ENCODE peak calls at places on chromosomes 13 and 19, in six cellular contexts. B is RPMI7951; Y is A549; L is activated naive CD8-positive, alpha-beta T cell treated with anti-CD3 and anti-CD28 coated beads for 36 hours; O is mesothelial cell of epicardium; C is amniotic epithelial cell. M is an unnamed sample.

GRCh38 chr13:40672310-40673060 is 6.0 kb upstream of the FOXO1 start:
- DNase-seq in B (peak; percentile 79), Y (peak; percentile 43), L (no peak), O (no peak), C (peak; percentile 82), M (no peak)

GRCh38 chr19:35216833-35217707 is 11.5 kb downstream of the FAM187B start:
- DNase-seq in B (no peak), Y (no peak), L (peak; percentile 40), O (no peak), C (no peak), M (no peak)

GRCh38 chr19:10568444-10568825 is 344 bp downstream of the CDKN2D start:
- DNase-seq in B (no peak), Y (no peak), L (peak; percentile 80), O (no peak), C (no peak), M (no peak)

GRCh38 chr19:58181902-58182576 is 822 bp upstream of the ZNF274 start:
- DNase-seq in B (peak; percentile 60), Y (peak; percentile 41), L (peak; percentile 71), O (no peak), C (peak; percentile 26), M (peak; percentile 52)

GRCh38 chr13:113046066-113046882 is 59.3 kb upstream of the F7 start:
- DNase-seq in B (no peak), Y (no peak), L (no peak), O (no peak), C (no peak), M (no peak)

GRCh38 chr13:95893861-95894260 is 159.3 kb downstream of the UGGT2 start:
- DNase-seq in B (no peak), Y (no peak), L (no peak), O (no peak), C (no peak), M (no peak)

GRCh38 chr13:22866221-22866620 is 314.6 kb upstream of the SGCG start:
- DNase-seq in B (no peak), Y (no peak), L (no peak), O (no peak), C (no peak), M (no peak)

GRCh38 chr19:7652061-7652641 is 15.2 kb downstream of the STXBP2 start:
- DNase-seq in B (peak; percentile 66), Y (peak; percentile 75), L (peak; percentile 79), O (peak; percentile 96), C (peak; percentile 76), M (peak; percentile 81)

GRCh38 chr13:65595881-65596280 is 1634.3 kb downstream of the PCDH9 start:
- DNase-seq in B (no peak), Y (no peak), L (no peak), O (no peak), C (peak; percentile 63), M (no peak)

GRCh38 chr13:43782686-43783085 is 4.1 kb downstream of the ENOX1 start:
- DNase-seq in B (no peak), Y (no peak), L (no peak), O (no peak), C (no peak), M (no peak)

GRCh38 chr19:8194528-8195275 is 14.5 kb upstream of the CERS4 start:
- DNase-seq in B (no peak), Y (no peak), L (peak; percentile 39), O (no peak), C (no peak), M (no peak)

GRCh38 chr13:106911602-106912001 is 343.7 kb upstream of the ARGLU1 start:
- DNase-seq in B (no peak), Y (no peak), L (no peak), O (no peak), C (no peak), M (no peak)

GRCh38 chr13:63855457-63856118 is 2439.9 kb upstream of the PCDH20 start:
- DNase-seq in B (no peak), Y (no peak), L (no peak), O (no peak), C (peak; percentile 3), M (no peak)

GRCh38 chr19:55116232-55117062 is 990 bp downstream of the PPP1R12C start:
- DNase-seq in B (peak; percentile 64), Y (peak; percentile 91), L (peak; percentile 61), O (no peak), C (peak; percentile 65), M (peak; percentile 34)

GRCh38 chr19:55066107-55066709 is 3.3 kb upstream of the RDH13 start:
- DNase-seq in B (no peak), Y (no peak), L (no peak), O (no peak), C (peak; percentile 11), M (no peak)

GRCh38 chr19:14122924-14123323 is 5.4 kb upstream of the PRKACA start:
- DNase-seq in B (no peak), Y (no peak), L (no peak), O (no peak), C (no peak), M (no peak)

GRCh38 chr19:39167461-39168257 is 29.1 kb upstream of the NCCRP1 start:
- DNase-seq in B (no peak), Y (no peak), L (no peak), O (no peak), C (no peak), M (no peak)